ENCODE peak calls at places on chromosomes 4 and X, in seven cellular contexts. K, N, B, J, M, Z and Y are unnamed samples.

GRCh38 chrX:153476628-153477027 is 6.3 kb upstream of the HAUS7 start:
- DNase-seq in K (no peak), N (no peak), B (peak), J (no peak), M (peak), Z (no peak), Y (no peak)

GRCh38 chrX:136867518-136867917 is 13.0 kb downstream of the RBMX start:
- DNase-seq in K (peak), N (no peak), B (no peak), J (no peak), M (no peak), Z (no peak), Y (no peak)

GRCh38 chrX:45001038-45001437 is 128.1 kb downstream of the KDM6A start:
- DNase-seq in K (peak), N (no peak), B (no peak), J (no peak), M (no peak), Z (no peak), Y (no peak)

GRCh38 chr4:1048781-1049590 is 37.6 kb downstream of the FGFRL1 start:
- DNase-seq in K (no peak), N (no peak), B (no peak), J (no peak), M (peak), Z (no peak), Y (no peak)

GRCh38 chrX:68199062-68199848 is 234.0 kb downstream of the OPHN1 start:
- DNase-seq in K (no peak), N (no peak), B (no peak), J (no peak), M (no peak), Z (no peak), Y (no peak)

GRCh38 chrX:150752124-150752523 is 58.9 kb downstream of the MTMR1 start:
- DNase-seq in K (no peak), N (no peak), B (no peak), J (peak), M (no peak), Z (no peak), Y (no peak)

GRCh38 chr4:171087089-171087488 is 726.1 kb upstream of the GALNTL6 start:
- DNase-seq in K (no peak), N (no peak), B (no peak), J (no peak), M (no peak), Z (no peak), Y (no peak)

GRCh38 chrX:47581731-47582647 is at the start of gene TIMP1:
- DNase-seq in K (no peak), N (peak), B (peak), J (peak), M (peak), Z (peak), Y (peak)

GRCh38 chr4:78057600-78058560 is 757 bp downstream of the FRAS1 start:
- DNase-seq in K (no peak), N (peak), B (peak), J (peak), M (peak), Z (no peak), Y (no peak)

GRCh38 chr4:15610855-15611254 is 44.3 kb downstream of the FBXL5 start:
- DNase-seq in K (no peak), N (no peak), B (no peak), J (no peak), M (no peak), Z (no peak), Y (no peak)

GRCh38 chr4:74335341-74336019 is 27.2 kb downstream of the EPGN start:
- DNase-seq in K (peak), N (no peak), B (no peak), J (no peak), M (no peak), Z (no peak), Y (no peak)

GRCh38 chrX:750263-750662 is 119.7 kb downstream of the SHOX start:
- DNase-seq in K (no peak), N (no peak), B (no peak), J (no peak), M (no peak), Z (no peak), Y (no peak)

GRCh38 chrX:68693481-68694410 is 46.3 kb downstream of the STARD8 start:
- DNase-seq in K (no peak), N (peak), B (peak), J (peak), M (peak), Z (no peak), Y (no peak)

GRCh38 chr4:123640271-123640670 is 243.7 kb downstream of the SPRY1 start:
- DNase-seq in K (no peak), N (no peak), B (no peak), J (no peak), M (no peak), Z (no peak), Y (no peak)

GRCh38 chr4:156344397-156344796 is 390.7 kb upstream of the CTSO start:
- DNase-seq in K (no peak), N (no peak), B (no peak), J (no peak), M (no peak), Z (no peak), Y (no peak)

GRCh38 chr4:143402776-143403550 is 66.3 kb downstream of the GAB1 start:
- DNase-seq in K (no peak), N (no peak), B (no peak), J (no peak), M (no peak), Z (no peak), Y (no peak)
- H3K4me3 ChIP-seq in K (no peak), N (no peak), B (no peak), J (no peak), M (no peak), Z (no peak), Y (no peak)

DNA sequence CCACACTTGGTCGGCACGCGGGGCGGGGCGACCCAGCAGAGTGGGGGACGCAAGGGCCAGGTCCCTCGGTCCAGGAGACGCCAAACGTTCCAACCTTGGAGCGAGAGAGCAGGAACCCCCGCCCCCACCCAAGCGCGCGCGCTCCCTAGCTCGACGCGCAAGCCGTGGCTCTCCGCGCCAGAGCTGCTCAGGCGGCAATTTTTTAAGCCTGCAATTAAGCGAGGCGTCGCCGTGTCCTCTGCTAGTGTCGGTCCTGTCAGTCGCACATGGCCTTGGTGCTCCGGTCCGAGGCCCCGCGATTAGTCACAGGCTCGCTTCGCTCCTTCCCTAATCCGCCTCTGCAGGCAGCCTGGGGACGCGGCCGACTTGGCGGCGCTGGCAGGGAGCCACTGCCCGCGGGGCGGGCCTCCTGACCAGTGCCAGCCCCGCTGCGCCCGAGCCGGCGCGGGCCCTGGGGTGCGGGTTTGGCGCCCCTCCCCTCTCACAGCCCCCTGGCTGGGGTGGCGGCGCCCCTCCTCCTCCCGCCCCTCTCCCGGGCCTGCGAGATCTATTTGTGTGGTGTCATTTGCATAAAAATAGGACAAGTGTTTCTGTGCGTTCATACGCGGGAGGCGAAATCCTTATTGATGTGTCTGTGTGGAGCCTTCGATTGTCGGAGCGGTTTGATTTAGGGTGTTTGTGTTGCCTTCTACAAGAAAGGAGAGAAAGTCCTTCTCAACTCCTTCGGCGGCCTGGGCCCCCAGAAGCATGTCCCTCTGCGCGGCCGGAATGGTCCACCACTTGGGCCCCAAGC is 9.7 kb upstream of the BCOR start:
- DNase-seq in K (no peak), N (no peak), B (peak), J (peak), M (peak), Z (no peak), Y (no peak)
- H3K4me3 ChIP-seq in K (peak), N (no peak), B (no peak), J (peak), M (peak), Z (peak), Y (no peak)

GRCh38 chr4:44668521-44668920 is 9.7 kb upstream of the GUF1 start:
- DNase-seq in K (no peak), N (no peak), B (no peak), J (no peak), M (no peak), Z (no peak), Y (no peak)

GRCh38 chr4:44663539-44664263 is 12.3 kb upstream of the YIPF7 start:
- DNase-seq in K (no peak), N (no peak), B (no peak), J (no peak), M (no peak), Z (no peak), Y (no peak)

GRCh38 chr4:44661940-44662622 is 10.7 kb upstream of the YIPF7 start:
- DNase-seq in K (no peak), N (no peak), B (no peak), J (no peak), M (no peak), Z (no peak), Y (no peak)

GRCh38 chr4:44660396-44660795 is 9.0 kb upstream of the YIPF7 start:
- DNase-seq in K (no peak), N (no peak), B (no peak), J (no peak), M (no peak), Z (no peak), Y (no peak)

DNA sequence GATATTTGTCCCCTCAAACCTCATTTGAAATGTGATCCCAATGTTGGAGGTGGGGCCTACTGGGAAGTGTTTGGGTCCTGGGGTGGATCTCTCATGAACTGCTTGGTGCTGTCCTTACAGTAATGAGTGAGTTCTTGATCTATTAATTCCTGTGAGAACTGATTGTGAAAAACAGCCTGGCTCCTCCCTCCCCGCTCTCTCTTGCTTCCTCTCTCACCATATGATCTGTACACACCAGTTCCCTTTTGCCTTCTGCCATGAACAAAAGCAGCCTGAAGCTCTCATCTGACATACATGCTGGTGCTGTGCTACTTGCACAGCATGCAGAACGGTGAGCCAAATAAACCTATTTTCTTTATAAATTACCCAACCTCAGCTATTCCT is 11.2 kb upstream of the YIPF7 start:
- DNase-seq in K (no peak), N (no peak), B (no peak), J (no peak), M (no peak), Z (no peak), Y (no peak)
- H3K4me3 ChIP-seq in K (no peak), N (no peak), B (no peak), J (no peak), M (no peak), Z (no peak), Y (no peak)

DNA sequence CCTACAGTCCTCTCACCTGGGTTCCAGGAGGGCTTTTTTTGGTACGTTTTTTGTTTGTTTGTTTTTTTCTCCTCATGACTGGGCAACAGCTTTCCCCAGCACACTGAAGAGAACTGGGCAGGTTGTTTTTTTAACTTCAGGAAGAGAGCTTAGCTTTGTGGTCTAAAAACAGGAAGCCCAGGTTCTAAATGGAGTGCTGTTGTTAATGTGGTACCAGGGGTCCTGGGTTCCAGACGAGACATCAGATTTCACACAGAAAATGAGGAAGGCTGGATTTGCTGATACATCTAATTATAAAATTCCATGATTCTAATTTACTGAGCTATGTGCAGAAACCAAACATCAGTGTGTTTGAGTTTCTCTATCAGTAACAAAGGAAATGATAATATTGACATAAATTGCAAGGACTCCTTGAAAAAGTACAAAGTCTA is 4.2 kb downstream of the MYOZ2 start:
- DNase-seq in K (no peak), N (no peak), B (no peak), J (no peak), M (no peak), Z (no peak), Y (no peak)
- H3K4me3 ChIP-seq in K (no peak), N (no peak), B (no peak), J (no peak), M (no peak), Z (peak), Y (no peak)

GRCh38 chr4:109574443-109574850 is 14.4 kb downstream of the MCUB start:
- DNase-seq in K (no peak), N (no peak), B (no peak), J (no peak), M (no peak), Z (no peak), Y (no peak)
- H3K4me3 ChIP-seq in K (no peak), N (no peak), B (no peak), J (no peak), M (no peak), Z (no peak), Y (no peak)

GRCh38 chr4:53905281-53905934 is 159.0 kb downstream of the CHIC2 start:
- DNase-seq in K (no peak), N (no peak), B (no peak), J (no peak), M (no peak), Z (no peak), Y (no peak)
- H3K4me3 ChIP-seq in K (peak), N (no peak), B (no peak), J (no peak), M (no peak), Z (no peak), Y (no peak)

GRCh38 chr4:102759835-102760644 is 728 bp downstream of the MANBA start:
- DNase-seq in K (peak), N (peak), B (peak), J (peak), M (no peak), Z (no peak), Y (peak)
- H3K4me3 ChIP-seq in K (peak), N (peak), B (peak), J (peak), M (peak), Z (peak), Y (peak)

GRCh38 chr4:2275546-2276251 is 13.8 kb upstream of the MXD4 start:
- DNase-seq in K (no peak), N (no peak), B (no peak), J (no peak), M (no peak), Z (no peak), Y (no peak)
- H3K4me3 ChIP-seq in K (no peak), N (no peak), B (no peak), J (no peak), M (no peak), Z (no peak), Y (no peak)

GRCh38 chr4:97235516-97235915 is 907.8 kb downstream of the STPG2 start:
- DNase-seq in K (no peak), N (no peak), B (no peak), J (no peak), M (no peak), Z (no peak), Y (no peak)
- H3K4me3 ChIP-seq in K (no peak), N (no peak), B (no peak), J (no peak), M (no peak), Z (no peak), Y (no peak)

DNA sequence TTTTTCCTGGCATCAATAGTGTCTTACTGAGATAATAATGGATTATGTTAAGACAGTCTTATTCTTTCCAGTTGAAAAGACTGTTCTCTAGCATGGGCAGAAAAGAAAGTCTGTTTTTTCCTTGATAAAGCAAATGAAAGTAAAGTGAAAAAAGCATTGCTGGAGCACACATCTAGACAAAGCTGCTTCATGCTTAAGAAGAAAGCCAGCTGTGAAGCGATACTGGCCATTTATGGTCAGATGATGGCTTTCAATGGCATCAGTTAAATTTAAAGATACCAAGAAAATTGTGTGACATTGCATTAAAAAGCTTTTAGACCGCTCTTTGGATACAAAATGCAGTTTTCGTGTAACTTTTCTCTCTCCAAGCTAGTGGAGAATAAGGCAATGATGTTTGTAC is 242.1 kb upstream of the TRAM1L1 start:
- DNase-seq in K (no peak), N (no peak), B (no peak), J (no peak), M (no peak), Z (no peak), Y (no peak)
- H3K4me3 ChIP-seq in K (no peak), N (no peak), B (no peak), J (no peak), M (no peak), Z (no peak), Y (no peak)